ENCODE peak calls at places on chromosomes 16 and 17, in five cellular contexts. J is endothelial cell of umbilical vein, G is cardiac muscle cell, T is SK-N-MC, M is GM12878. Q is an unnamed sample. For H3K9me3, the result is how much of the 10 kb centered on the place peaks cover.

GRCh38 chr16:23278031-23278430 is 24.1 kb upstream of the SCNN1B start:
- DNase-seq in J (no peak), G (no peak), T (no peak), M (no peak), Q (no peak)

GRCh38 chr17:76888661-76889060 is 20.5 kb downstream of the MGAT5B start:
- DNase-seq in J (no peak), G (no peak), T (no peak), M (no peak), Q (no peak)

GRCh38 chr16:19804538-19805323 is 79.9 kb downstream of the GPRC5B start:
- DNase-seq in J (peak), G (no peak), T (no peak), M (no peak), Q (no peak)

GRCh38 chr16:31674686-31675085 is 147.0 kb downstream of the AHSP start:
- DNase-seq in J (no peak), G (no peak), T (no peak), M (no peak), Q (no peak)

GRCh38 chr17:57257911-57258885 is 1.9 kb downstream of the MSI2 start:
- DNase-seq in J (peak), G (no peak), T (no peak), M (no peak), Q (peak)

GRCh38 chr17:45248132-45248936 is 13.6 kb downstream of the SPATA32 start:
- DNase-seq in J (no peak), G (no peak), T (no peak), M (no peak), Q (no peak)

GRCh38 chr16:77227745-77228144 is 28.5 kb downstream of the SYCE1L start:
- DNase-seq in J (no peak), G (no peak), T (no peak), M (no peak), Q (no peak)

GRCh38 chr16:86530251-86531192 is 20.2 kb downstream of the FOXF1 start:
- DNase-seq in J (no peak), G (no peak), T (no peak), M (no peak), Q (no peak)

GRCh38 chr17:1005361-1005946 is 8.5 kb downstream of the TIMM22 start:
- DNase-seq in J (peak), G (no peak), T (no peak), M (no peak), Q (no peak)

GRCh38 chr16:23423496-23424049 is 29.4 kb downstream of the COG7 start:
- DNase-seq in J (peak), G (no peak), T (no peak), M (no peak), Q (peak)

GRCh38 chr17:47917581-47917980 is 21.5 kb downstream of the SP2 start:
- DNase-seq in J (no peak), G (no peak), T (no peak), M (no peak), Q (no peak)

GRCh38 chr16:48963901-48964615 is 317.6 kb downstream of the CBLN1 start:
- DNase-seq in J (no peak), G (no peak), T (no peak), M (no peak), Q (no peak)

GRCh38 chr16:84239186-84239790 is 524 bp downstream of the KCNG4 start:
- DNase-seq in J (no peak), G (no peak), T (no peak), M (no peak), Q (no peak)

GRCh38 chr16:71230122-71230845 is at the start of gene HYDIN:
- DNase-seq in J (peak), G (peak), T (no peak), M (no peak), Q (no peak)

GRCh38 chr16:79066621-79067020 is 533.9 kb downstream of the MAF start:
- DNase-seq in J (no peak), G (no peak), T (no peak), M (no peak), Q (no peak)

GRCh38 chr16:72983241-72983640 is 64.7 kb downstream of the ZFHX3 start:
- DNase-seq in J (no peak), G (no peak), T (no peak), M (no peak), Q (no peak)

GRCh38 chr16:56369202-56369601 is 56.1 kb downstream of the AMFR start:
- DNase-seq in J (no peak), G (no peak), T (no peak), M (no peak), Q (no peak)

GRCh38 chr17:62970617-62971016 is 4.6 kb downstream of the TANC2 start:
- DNase-seq in J (no peak), G (no peak), T (no peak), M (no peak), Q (no peak)

GRCh38 chr17:219696-220095 is 38.2 kb upstream of the DOC2B start:
- DNase-seq in J (no peak), G (no peak), T (no peak), M (no peak), Q (no peak)

GRCh38 chr17:32494621-32495346 is 8.0 kb downstream of the CDK5R1 start:
- DNase-seq in J (no peak), G (no peak), T (no peak), M (no peak), Q (no peak)

GRCh38 chr16:57742543-57742942 is 7.0 kb downstream of the KATNB1 start:
- DNase-seq in J (no peak), G (no peak), T (peak), M (no peak), Q (no peak)

GRCh38 chr16:76668207-76668725 is 391.1 kb downstream of the CNTNAP4 start:
- DNase-seq in J (no peak), G (peak), T (no peak), M (no peak), Q (no peak)

GRCh38 chr17:37678036-37678435 is 34.8 kb upstream of the DDX52 start:
- DNase-seq in J (no peak), G (no peak), T (no peak), M (no peak), Q (no peak)

GRCh38 chr17:22704674-22705073 is 1012.4 kb downstream of the KCNJ18 start:
- DNase-seq in J (no peak), G (no peak), T (no peak), M (no peak), Q (no peak)
- H3K9me3 ChIP-seq in J (under half), G (under half), T (under half), M (under half), Q (under half)

DNA sequence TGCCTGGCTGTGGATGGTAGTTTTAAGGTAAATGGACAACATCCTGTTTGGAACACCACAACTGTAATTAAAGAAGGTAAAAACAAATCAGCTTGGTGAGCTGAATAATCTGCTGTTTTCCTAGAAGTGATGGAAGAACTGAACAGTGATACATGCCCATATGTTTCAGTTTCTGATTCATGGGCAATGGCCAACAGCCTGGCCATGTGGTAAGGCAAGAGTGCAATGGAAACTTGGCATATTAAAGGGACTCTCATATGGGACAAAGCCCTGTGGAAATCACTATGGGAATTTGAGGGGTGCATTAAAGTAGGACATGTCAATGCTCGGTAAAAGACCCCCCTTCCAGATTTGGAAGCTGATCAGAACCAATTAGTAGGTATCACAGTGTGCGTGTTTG is 37.8 kb downstream of the IKZF3 start:
- DNase-seq in J (no peak), G (no peak), T (no peak), M (no peak), Q (no peak)
- H3K9me3 ChIP-seq in J (under half), G (under half), T (under half), M (half or more), Q (under half)

GRCh38 chr16:35690413-35690812 is 2231.0 kb downstream of the TP53TG3F start:
- DNase-seq in J (no peak), G (no peak), T (no peak), M (no peak), Q (peak)

GRCh38 chr16:35687781-35688180 is 2228.4 kb downstream of the TP53TG3F start:
- DNase-seq in J (no peak), G (no peak), T (no peak), M (no peak), Q (no peak)

GRCh38 chr16:35691057-35691456 is 2231.6 kb downstream of the TP53TG3F start:
- DNase-seq in J (no peak), G (no peak), T (no peak), M (no peak), Q (peak)

GRCh38 chr16:35689764-35690163 is 2230.4 kb downstream of the TP53TG3F start:
- DNase-seq in J (no peak), G (no peak), T (no peak), M (no peak), Q (no peak)

DNA sequence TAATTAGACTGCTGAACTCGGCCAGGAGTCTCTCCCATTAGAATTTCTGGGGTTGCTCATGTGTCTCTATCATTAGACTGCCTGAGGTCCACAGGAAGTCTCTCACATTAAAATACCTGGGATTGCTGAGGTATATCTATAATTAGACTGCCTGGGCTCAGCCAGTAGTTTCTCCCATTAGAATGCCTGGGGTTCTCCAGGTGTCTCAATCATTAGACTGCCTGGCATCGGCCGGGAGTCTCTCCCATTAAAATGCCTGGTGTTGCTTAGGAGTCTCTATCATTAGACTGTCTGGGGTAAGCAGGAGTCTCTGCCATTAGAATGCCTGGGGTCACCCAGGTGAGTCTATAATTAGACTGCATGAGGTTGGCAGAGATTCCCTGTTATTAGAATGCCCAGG is 2233.4 kb downstream of the TP53TG3F start:
- DNase-seq in J (no peak), G (no peak), T (no peak), M (no peak), Q (no peak)
- H3K9me3 ChIP-seq in J (under half), G (under half), T (under half), M (under half), Q (under half)

DNA sequence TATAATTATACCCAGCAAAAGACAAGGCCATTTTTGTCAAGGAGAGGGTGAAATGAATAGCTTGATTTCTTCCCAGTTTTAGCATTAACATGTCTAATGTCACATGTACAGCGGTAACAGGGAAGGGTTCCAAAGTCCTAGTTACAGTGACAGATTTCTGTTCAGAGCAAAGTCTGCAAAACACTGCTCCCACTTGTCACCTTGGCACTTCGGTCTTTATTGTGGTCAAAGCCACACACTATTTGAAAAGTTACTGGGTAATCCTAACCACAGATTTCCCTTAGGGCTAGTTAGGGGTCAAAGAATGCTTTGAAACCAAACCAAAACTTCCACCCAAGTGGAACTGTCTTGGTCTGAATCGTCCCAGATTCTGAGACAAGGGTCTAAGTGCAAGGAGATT is 455.6 kb downstream of the HS3ST3B1 start:
- DNase-seq in J (no peak), G (no peak), T (no peak), M (no peak), Q (peak)
- H3K9me3 ChIP-seq in J (under half), G (under half), T (under half), M (under half), Q (under half)

DNA sequence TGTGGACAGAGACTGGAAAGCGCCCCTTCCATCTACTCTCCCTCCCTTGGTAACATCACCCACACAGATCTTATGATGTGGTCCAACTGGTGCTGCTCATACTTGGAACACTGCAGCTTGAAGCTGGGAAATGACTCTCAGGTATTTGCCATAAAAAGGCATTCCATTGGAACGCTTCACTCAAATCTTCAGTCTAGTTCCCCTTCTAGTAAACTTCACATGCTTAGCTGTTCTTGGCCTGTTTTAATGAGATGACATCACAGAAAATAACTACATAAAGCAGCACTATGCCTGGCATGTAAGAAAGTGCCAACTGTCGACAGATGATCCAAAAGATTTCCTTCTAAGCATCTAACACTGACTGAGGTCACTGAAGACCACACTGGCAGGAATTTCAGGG is 9.3 kb downstream of the ZNF263 start:
- DNase-seq in J (no peak), G (no peak), T (no peak), M (no peak), Q (no peak)
- H3K9me3 ChIP-seq in J (under half), G (under half), T (under half), M (under half), Q (half or more)

GRCh38 chr17:52678211-52678610 is 519.7 kb upstream of the CA10 start:
- DNase-seq in J (no peak), G (no peak), T (no peak), M (no peak), Q (no peak)
- H3K9me3 ChIP-seq in J (under half), G (under half), T (under half), M (under half), Q (under half)

GRCh38 chr16:11481987-11482386 is 104.7 kb downstream of the LITAF start:
- DNase-seq in J (no peak), G (no peak), T (no peak), M (no peak), Q (no peak)

GRCh38 chr16:11482946-11483748 is 103.6 kb downstream of the LITAF start:
- DNase-seq in J (no peak), G (no peak), T (no peak), M (no peak), Q (no peak)

GRCh38 chr16:11478431-11479119 is 108.1 kb downstream of the LITAF start:
- DNase-seq in J (no peak), G (no peak), T (no peak), M (no peak), Q (no peak)

GRCh38 chr16:11480634-11481033 is 106.1 kb downstream of the LITAF start:
- DNase-seq in J (no peak), G (no peak), T (no peak), M (no peak), Q (no peak)

DNA sequence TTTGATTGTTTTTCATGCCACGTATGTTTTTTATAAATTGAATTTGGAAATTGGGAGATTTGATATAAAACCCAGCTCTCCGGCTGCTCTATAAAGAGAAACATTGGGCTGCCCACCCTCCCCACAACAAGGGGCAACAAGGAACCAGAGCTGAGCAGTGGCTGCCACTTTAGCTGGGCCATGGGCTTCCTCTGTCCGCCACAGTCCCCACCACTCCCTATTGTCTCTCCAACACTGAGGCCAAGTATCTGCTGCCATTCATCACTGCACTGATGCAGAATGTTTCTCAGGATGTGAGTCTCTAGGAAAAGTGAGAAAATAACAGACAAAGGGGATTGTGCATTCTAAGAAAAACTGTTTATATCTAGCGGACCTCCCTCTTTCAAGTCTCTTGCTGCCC is 106.8 kb downstream of the LITAF start:
- DNase-seq in J (no peak), G (no peak), T (no peak), M (no peak), Q (no peak)
- H3K9me3 ChIP-seq in J (under half), G (under half), T (under half), M (under half), Q (under half)

DNA sequence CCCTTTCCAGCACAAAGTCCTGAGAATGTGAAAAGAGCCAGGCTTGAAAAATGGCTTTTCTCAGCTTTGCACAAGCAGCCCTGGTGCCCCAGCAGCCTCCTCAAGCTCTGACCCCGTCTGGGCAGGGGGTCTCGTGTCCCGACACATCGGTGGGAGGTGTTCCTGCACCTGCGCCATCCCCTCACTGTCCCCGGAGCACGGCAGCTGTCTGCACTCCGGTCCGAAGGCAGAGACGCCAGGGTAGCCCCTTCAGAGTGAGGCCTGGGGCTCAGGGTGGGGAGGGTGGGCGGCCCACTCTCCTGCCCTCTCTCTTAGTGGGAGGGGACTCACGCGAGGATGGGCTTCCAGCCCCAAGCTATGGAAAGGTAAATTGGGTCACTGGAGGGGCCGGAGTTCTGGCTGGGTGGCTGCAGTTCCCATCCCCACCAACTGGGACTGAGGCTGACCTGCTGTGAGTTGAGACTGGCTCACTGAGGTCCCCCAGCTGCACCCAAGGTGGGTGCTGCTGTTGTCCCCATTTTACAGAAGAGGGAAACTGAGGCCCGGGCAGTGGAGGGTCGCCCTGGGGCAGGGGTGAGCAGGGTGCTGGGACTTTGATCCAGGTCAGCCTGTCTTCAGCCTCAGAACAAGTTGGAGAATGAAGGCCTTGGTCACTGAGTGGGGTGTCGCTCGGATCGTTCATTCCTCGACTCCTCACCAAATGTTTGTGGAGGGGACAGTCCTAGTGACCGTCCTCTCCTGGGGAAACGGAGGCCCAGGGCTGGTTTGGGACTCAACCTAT is 2.3 kb upstream of the BAIAP3 start:
- DNase-seq in J (no peak), G (no peak), T (no peak), M (no peak), Q (no peak)
- H3K9me3 ChIP-seq in J (under half), G (under half), T (under half), M (under half), Q (under half)

GRCh38 chr17:34249497-34249877 is 5.6 kb upstream of the CCL2 start:
- DNase-seq in J (peak), G (no peak), T (no peak), M (no peak), Q (no peak)
- H3K9me3 ChIP-seq in J (under half), G (under half), T (under half), M (under half), Q (under half)

DNA sequence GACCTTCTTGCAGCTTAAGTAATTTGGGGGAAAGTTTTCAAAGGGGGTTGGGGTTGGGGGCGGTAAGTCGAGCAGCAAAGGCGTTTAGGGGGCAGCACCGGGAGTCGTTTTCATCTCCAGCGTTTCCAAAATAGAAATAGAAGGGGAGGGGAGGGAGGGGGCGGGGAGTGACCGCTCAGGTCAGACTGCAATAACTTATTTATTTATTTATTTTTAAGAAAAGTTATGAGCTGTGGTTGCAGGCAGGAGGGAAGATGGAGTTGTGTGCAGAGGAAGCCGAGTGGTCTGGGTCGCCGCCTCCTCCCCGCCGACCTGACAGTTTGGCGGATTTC is 1.5 kb downstream of the SOX9 start:
- DNase-seq in J (no peak), G (no peak), T (no peak), M (no peak), Q (no peak)
- H3K9me3 ChIP-seq in J (under half), G (under half), T (under half), M (under half), Q (under half)

Q was measured in vagina.